ENCODE peak calls at places on chromosomes 7 and 10, in nine cellular contexts. F is HFF-Myc, Z is A549, U is fibroblast of the aortic adventitia, T is neural progenitor cell, I is AG04450, Q is AG10803, C is fibroblast of lung, V is mammary epithelial cell. D is an unnamed sample.
A peak's percentile ranks its signal among the peaks of the same experiment; 100 is the strongest.

GRCh38 chr7:138036135-138036534 is 34.2 kb upstream of the CREB3L2 start:
- DNase-seq in Z (no peak), V (no peak), Q (no peak), C (no peak), U (no peak), T (no peak), I (no peak), F (no peak), D (no peak)

GRCh38 chr7:130240240-130240639 is 26.4 kb upstream of the CPA2 start:
- DNase-seq in T (no peak), U (no peak), F (no peak), I (no peak), C (no peak), Q (no peak), V (no peak), Z (no peak), D (no peak)

GRCh38 chr10:61592581-61592980 is 70.1 kb upstream of the CABCOCO1 start:
- DNase-seq in V (peak; percentile 6), F (no peak), Q (no peak), I (no peak), T (peak; percentile 48), U (peak; percentile 1), C (peak; percentile 10), Z (peak; percentile 36), D (no peak)

GRCh38 chr10:6201511-6201975 is 1.2 kb upstream of the PFKFB3 start:
- DNase-seq in I (no peak), T (peak; percentile 88), F (no peak), Z (peak; percentile 73), Q (peak; percentile 72), C (peak; percentile 44), U (peak; percentile 39), V (peak; percentile 74), D (no peak)

GRCh38 chr10:47036771-47037170 is 125.5 kb downstream of the PTPN20 start:
- DNase-seq in I (no peak), Q (no peak), Z (no peak), T (no peak), F (no peak), U (no peak), V (no peak), C (no peak), D (no peak)

GRCh38 chr7:156732091-156732621 is 91.6 kb downstream of the RNF32 start:
- DNase-seq in C (no peak), I (no peak), Z (no peak), T (no peak), U (no peak), V (no peak), Q (peak; percentile 40), F (no peak), D (no peak)

GRCh38 chr10:131082991-131083465 is 228.5 kb downstream of the TCERG1L start:
- DNase-seq in Q (no peak), V (no peak), I (no peak), Z (no peak), U (no peak), F (no peak), T (no peak), C (no peak), D (no peak)

GRCh38 chr7:128911441-128912031 is 1.0 kb upstream of the KCP start:
- DNase-seq in I (no peak), F (no peak), Q (no peak), U (no peak), V (no peak), C (no peak), T (peak; percentile 60), Z (no peak), D (no peak)

DNA sequence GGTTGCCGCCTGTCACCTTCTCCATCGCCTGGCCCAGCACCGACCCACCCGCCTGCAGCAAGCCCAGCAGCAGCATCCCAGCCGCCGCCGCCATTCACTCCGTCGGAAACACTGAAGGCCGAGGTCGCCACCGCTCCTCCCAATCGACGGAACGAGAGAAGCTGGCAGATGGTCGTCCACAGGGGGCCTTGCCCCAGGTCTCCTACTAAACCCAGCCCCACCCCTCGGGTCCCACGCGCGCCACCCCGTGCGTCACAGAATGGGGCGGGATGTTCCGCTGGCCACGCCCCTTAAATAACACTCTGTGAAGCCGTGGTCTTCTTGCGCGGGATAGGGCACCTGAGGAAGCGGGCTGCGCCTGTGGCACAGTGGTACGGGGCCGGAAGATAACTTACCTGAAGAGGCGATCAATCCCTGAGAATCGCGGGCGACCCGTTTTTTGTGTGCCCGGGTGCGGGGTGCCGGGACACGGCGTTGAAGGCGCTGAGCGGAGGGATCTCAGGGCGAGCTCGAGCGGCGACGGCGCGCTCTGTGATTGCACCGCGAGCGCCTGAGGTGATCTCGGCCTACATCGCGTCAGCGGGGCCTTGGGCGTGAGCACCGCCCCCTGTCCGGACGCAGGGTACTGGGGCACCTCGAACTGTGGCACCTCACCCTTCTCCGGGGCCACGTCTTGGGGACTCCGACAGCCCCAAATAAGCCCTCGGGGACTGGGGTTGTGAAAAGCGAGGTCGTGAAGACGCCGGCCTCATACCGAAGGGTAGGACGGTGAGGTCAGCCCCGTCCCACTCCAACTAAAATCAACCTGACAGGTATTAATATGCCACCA is at the start of gene CYP51A1:
- DNase-seq in V (peak; percentile 93), C (peak; percentile 95), F (peak; percentile 47), U (peak; percentile 93), Z (peak; percentile 95), T (peak; percentile 93), I (peak; percentile 72), Q (peak; percentile 91), D (peak; percentile 52)
- TF ChIP-seq CTCF in V (no peak), C (no peak), F (no peak), U (peak; percentile 21), Z (no peak), T (peak; percentile 11), I (no peak), Q (peak; percentile 5), D (no peak)

DNA sequence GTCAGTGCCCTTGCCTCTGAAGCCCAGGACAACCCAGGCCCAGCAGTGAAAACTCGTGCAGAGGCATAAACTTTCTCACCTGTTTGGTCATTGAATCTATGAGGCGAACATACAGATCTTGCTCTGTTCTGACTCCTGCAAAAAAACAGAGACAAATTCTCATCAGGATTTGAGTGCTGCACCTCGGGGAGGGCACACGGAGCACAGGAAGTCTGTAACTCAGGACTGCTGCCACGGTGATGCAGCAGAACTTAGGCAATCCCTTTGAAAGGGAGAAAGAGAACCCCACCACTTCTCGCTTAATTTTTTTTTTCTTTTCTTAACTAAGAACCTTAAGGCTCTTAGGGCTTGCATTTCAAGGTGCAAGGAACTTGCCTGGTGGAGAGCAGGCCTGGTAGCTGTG is 2.0 kb downstream of the EBF3 start:
- DNase-seq in C (no peak), I (no peak), V (no peak), T (peak; percentile 54), F (no peak), U (peak; percentile 63), Q (no peak), Z (no peak), D (no peak)
- H3K4me3 ChIP-seq in C (no peak overlapping the region), I (no peak overlapping the region), V (no peak overlapping the region), T (no peak overlapping the region), F (no peak overlapping the region), U (peak overlapping the region; percentile 74), Q (no peak overlapping the region), Z (no peak overlapping the region), D (no peak overlapping the region)

GRCh38 chr10:89702121-89702480 is 711 bp downstream of the KIF20B start:
- DNase-seq in V (peak; percentile 53), T (peak; percentile 8), F (no peak), C (peak; percentile 22), U (no peak), Q (no peak), I (no peak), Z (no peak), D (no peak)

GRCh38 chr10:89700914-89701237 is 514 bp upstream of the KIF20B start:
- DNase-seq in V (no peak), U (no peak), Q (no peak), Z (no peak), F (no peak), T (no peak), I (no peak), C (no peak), D (no peak)

GRCh38 chr10:89699581-89700064 is 1.8 kb upstream of the KIF20B start:
- DNase-seq in Q (peak; percentile 34), T (no peak), Z (no peak), U (peak; percentile 47), C (peak; percentile 37), I (no peak), F (no peak), V (no peak), D (no peak)

GRCh38 chr10:89697946-89698345 is 3.4 kb upstream of the KIF20B start:
- DNase-seq in Z (no peak), I (no peak), F (no peak), U (no peak), V (no peak), Q (no peak), C (no peak), T (no peak), D (no peak)

DNA sequence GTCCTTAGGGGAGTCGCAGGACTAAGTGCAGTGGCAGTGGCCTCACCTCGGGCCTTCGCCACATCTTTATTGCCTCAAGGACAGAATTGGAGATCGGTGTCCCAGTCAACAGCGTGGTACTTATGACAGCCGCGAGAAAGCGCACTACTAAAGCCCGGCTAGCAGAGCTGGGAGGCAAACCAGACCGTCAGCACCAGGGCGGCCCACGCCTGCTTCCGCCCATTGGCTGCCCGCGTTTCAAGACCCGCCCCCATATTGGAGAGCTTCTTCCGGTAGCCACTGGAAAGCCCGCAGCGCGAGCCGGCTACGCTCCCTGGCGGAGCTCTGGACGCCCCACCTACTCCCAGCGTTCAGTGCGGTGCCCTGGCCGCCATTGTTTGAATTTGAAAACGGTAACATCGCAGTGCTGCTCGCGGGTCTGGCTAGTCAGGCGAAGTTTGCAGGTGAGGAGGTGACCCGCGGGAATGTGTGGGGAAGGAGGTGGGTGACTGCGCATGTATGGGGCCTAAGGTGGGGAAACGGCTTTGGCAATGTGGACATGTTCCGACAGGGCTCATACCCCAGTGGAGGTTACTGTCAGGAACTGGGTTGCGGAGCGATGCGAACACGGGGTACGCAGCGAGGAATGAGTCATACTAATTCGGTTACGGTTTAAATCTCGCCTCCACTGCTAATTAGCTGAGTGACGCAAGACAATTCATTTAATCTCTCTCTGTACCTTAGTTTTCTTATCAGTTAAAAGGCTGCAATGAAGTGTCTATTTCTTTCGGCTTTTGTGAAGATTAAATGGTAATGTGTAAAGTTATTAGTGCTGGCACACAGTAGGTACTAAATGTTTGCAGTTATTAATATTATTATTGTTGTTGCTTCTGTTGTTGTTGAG is at the start of gene KIF20B:
- DNase-seq in V (peak; percentile 98), Z (peak; percentile 96), F (peak; percentile 87), I (peak; percentile 88), U (peak; percentile 95), T (peak; percentile 98), C (peak; percentile 96), Q (peak; percentile 95), D (peak; percentile 81)
- TF ChIP-seq CTCF in V (peak; percentile 10), Z (no peak), F (peak; percentile 33), I (peak; percentile 45), U (peak; percentile 27), T (peak; percentile 19), C (peak; percentile 22), Q (peak; percentile 36), D (peak; percentile 40)

GRCh38 chr10:71741671-71742070 is 22.1 kb upstream of the C10orf105 start:
- DNase-seq in Z (no peak), T (no peak), U (no peak), F (no peak), V (no peak), C (no peak), I (no peak), Q (no peak), D (no peak)

GRCh38 chr10:71742301-71743098 is 22.9 kb upstream of the C10orf105 start:
- DNase-seq in Q (no peak), T (no peak), F (no peak), U (no peak), C (no peak), V (no peak), Z (no peak), I (no peak), D (no peak)

GRCh38 chr10:71743866-71744265 is 24.3 kb upstream of the C10orf105 start:
- DNase-seq in F (no peak), C (no peak), I (no peak), T (no peak), U (no peak), V (no peak), Q (no peak), Z (no peak), D (no peak)

GRCh38 chr10:71744897-71745658 is 25.5 kb upstream of the C10orf105 start:
- DNase-seq in C (no peak), V (no peak), U (no peak), F (no peak), T (no peak), Q (no peak), I (no peak), Z (no peak), D (no peak)

GRCh38 chr10:71743099-71743838 is 23.7 kb upstream of the C10orf105 start:
- DNase-seq in Q (no peak), I (no peak), T (no peak), C (no peak), V (no peak), F (no peak), Z (no peak), U (no peak), D (no peak)
- H3K4me3 ChIP-seq in Q (no peak overlapping the region), I (no peak overlapping the region), T (no peak overlapping the region), C (no peak overlapping the region), V (no peak overlapping the region), F (no peak overlapping the region), Z (no peak overlapping the region), U (no peak overlapping the region), D (no peak overlapping the region)

D was measured in epithelial cell of proximal tubule.